ENCODE peak calls at places on chromosomes 5 and 9, in ten cellular contexts. T is fibroblast of lung; R is mammary epithelial cell; Z is right atrium auricular region; S is astrocyte; I is CD4-positive, alpha-beta memory T cell; D is pancreas; F is stomach; K is small intestine; U is adrenal gland. G is an unnamed sample. For H3K4me1, the result is how much of the 10 kb centered on the place peaks cover.

GRCh38 chr5:116291271-116291670 is 206.4 kb downstream of the COMMD10 start:
- DNase-seq in T (peak), R (no peak), Z (no peak), S (peak), I (no peak), D (no peak), F (no peak), K (no peak), U (no peak), G (no peak)

GRCh38 chr5:106759581-106759980 is 911.2 kb downstream of the EFNA5 start:
- DNase-seq in T (peak), R (no peak), Z (no peak), S (peak), I (no peak), D (no peak), F (peak), K (peak), U (no peak), G (no peak)

GRCh38 chr5:102762095-102762534 is 7.0 kb downstream of the PAM start:
- DNase-seq in T (peak), R (peak), Z (no peak), S (peak), I (no peak), D (no peak), F (no peak), K (peak), U (no peak), G (peak)

GRCh38 chr5:150560401-150561191 is 52.7 kb downstream of the NDST1 start:
- DNase-seq in T (peak), R (peak), Z (peak), S (peak), I (peak), D (peak), F (peak), K (peak), U (peak), G (peak)

GRCh38 chr5:18772475-18772874 is 1138.2 kb downstream of the TAF11L14 start:
- DNase-seq in T (peak), R (peak), Z (no peak), S (peak), I (no peak), D (no peak), F (no peak), K (peak), U (peak), G (no peak)

GRCh38 chr5:91133183-91133582 is 249.9 kb downstream of the ARRDC3 start:
- DNase-seq in T (no peak), R (no peak), Z (no peak), S (no peak), I (no peak), D (no peak), F (no peak), K (peak), U (no peak), G (no peak)

GRCh38 chr5:1507961-1508678 is 15.6 kb downstream of the LPCAT1 start:
- DNase-seq in T (no peak), R (no peak), Z (no peak), S (no peak), I (no peak), D (peak), F (no peak), K (no peak), U (no peak), G (no peak)

GRCh38 chr5:41410307-41410706 is 100.1 kb downstream of the PLCXD3 start:
- DNase-seq in T (no peak), R (no peak), Z (no peak), S (no peak), I (no peak), D (no peak), F (no peak), K (peak), U (no peak), G (no peak)

GRCh38 chr5:53201746-53202145 is 92.2 kb upstream of the MOCS2 start:
- DNase-seq in T (no peak), R (no peak), Z (no peak), S (no peak), I (no peak), D (no peak), F (no peak), K (no peak), U (no peak), G (no peak)

GRCh38 chr5:16726538-16726946 is 109.7 kb upstream of the RETREG1 start:
- DNase-seq in T (peak), R (peak), Z (no peak), S (peak), I (peak), D (no peak), F (no peak), K (no peak), U (no peak), G (no peak)

GRCh38 chr5:55338810-55339243 is 31.0 kb downstream of the MTREX start:
- DNase-seq in T (peak), R (no peak), Z (no peak), S (no peak), I (no peak), D (no peak), F (no peak), K (no peak), U (no peak), G (no peak)

GRCh38 chr9:127912882-127913281 is 4.0 kb downstream of the ST6GALNAC4 start:
- DNase-seq in T (no peak), R (no peak), Z (no peak), S (no peak), I (no peak), D (no peak), F (peak), K (peak), U (peak), G (no peak)
- H3K4me1 ChIP-seq in T (under half), R (under half), Z (under half), S (under half), I (under half), D (under half), F (half or more), K (under half), U (under half), G (under half)

GRCh38 chr5:170336065-170336464 is 38.5 kb upstream of the LCP2 start:
- DNase-seq in T (no peak), R (no peak), Z (no peak), S (no peak), I (no peak), D (no peak), F (no peak), K (peak), U (no peak), G (no peak)

GRCh38 chr5:170330568-170331054 is 33.0 kb upstream of the LCP2 start:
- DNase-seq in T (no peak), R (no peak), Z (no peak), S (no peak), I (no peak), D (no peak), F (no peak), K (no peak), U (no peak), G (no peak)

GRCh38 chr5:170337055-170337454 is 39.5 kb upstream of the LCP2 start:
- DNase-seq in T (no peak), R (no peak), Z (no peak), S (no peak), I (no peak), D (no peak), F (no peak), K (no peak), U (no peak), G (no peak)

GRCh38 chr5:170332058-170332457 is 34.5 kb upstream of the LCP2 start:
- DNase-seq in T (no peak), R (no peak), Z (no peak), S (no peak), I (no peak), D (no peak), F (no peak), K (no peak), U (no peak), G (no peak)

DNA sequence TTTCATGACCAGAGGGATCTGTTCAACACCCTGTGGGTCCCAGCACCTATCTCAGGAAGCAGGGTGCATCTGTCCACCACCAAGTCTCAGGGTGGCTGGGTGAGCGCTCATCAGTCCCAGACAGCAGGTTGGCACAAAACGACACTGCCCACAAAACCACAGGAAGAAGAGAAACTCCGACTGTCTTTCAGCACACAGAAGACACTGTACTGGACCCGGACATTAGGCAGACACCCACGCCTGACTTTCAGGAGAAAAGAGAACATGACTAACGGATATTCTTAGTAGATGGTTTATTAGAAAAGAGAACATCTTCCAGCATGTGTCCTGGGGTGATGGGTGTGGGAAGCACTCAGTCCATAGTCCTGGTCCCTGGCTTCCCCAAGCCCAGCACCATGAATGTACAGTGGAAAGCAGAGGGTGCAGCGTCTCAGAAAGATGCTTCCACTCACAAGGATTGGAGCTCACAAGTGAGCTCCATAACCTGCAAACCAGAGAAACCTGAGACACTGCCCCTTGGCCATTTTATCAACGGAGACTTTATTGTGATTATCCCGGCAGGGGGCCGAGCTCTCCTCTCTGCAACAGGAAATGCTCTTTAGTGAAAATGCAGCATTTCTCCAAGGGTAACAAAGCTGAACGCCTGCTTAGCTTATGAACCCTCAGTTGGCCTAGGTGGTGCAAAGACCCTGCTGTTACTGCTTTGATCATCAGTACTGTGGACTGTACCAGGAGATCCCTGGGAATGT is 35.8 kb upstream of the LCP2 start:
- DNase-seq in T (no peak), R (peak), Z (no peak), S (no peak), I (peak), D (no peak), F (peak), K (peak), U (peak), G (no peak)
- H3K4me3 ChIP-seq in T (no peak), R (no peak), Z (no peak), S (no peak), I (no peak), D (no peak), F (no peak), K (no peak), U (no peak), G (no peak)

GRCh38 chr5:158485604-158486081 is 614.1 kb downstream of the EBF1 start:
- DNase-seq in T (no peak), R (no peak), Z (peak), S (no peak), I (no peak), D (no peak), F (no peak), K (no peak), U (no peak), G (no peak)
- H3K4me1 ChIP-seq in T (under half), R (under half), Z (under half), S (under half), I (under half), D (under half), F (under half), K (under half), U (under half), G (under half)

DNA sequence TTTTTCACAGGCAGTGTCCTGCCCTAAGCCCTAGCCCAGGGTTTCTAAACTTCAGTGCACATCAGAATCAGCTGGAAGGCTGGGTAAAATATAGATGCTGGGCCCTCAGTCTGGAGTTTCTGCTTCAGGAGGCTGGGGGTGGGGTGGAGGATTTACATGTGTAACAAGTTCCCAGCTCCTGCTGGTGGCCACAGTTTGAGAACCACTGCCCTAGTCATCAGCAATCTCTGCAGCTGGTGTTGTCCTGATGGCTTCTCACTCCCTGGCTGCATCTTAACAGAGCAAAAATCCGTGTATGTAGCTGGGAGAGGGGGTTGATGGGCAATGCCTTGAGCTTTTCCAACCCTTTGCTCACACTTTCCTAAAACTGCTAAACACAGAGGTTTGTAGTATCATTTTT is 186.0 kb upstream of the KLF9 start:
- DNase-seq in T (peak), R (no peak), Z (peak), S (peak), I (no peak), D (no peak), F (no peak), K (no peak), U (peak), G (peak)
- H3K4me3 ChIP-seq in T (no peak), R (no peak), Z (peak), S (peak), I (no peak), D (no peak), F (no peak), K (no peak), U (no peak), G (peak)

GRCh38 chr5:35066260-35066795 is 18.6 kb upstream of the AGXT2 start:
- DNase-seq in T (no peak), R (no peak), Z (no peak), S (no peak), I (no peak), D (no peak), F (no peak), K (no peak), U (no peak), G (no peak)
- H3K4me1 ChIP-seq in T (under half), R (under half), Z (under half), S (under half), I (under half), D (under half), F (under half), K (under half), U (under half), G (under half)

GRCh38 chr9:93132946-93133640 is 958 bp downstream of the NINJ1 start:
- DNase-seq in T (no peak), R (peak), Z (no peak), S (no peak), I (no peak), D (peak), F (no peak), K (no peak), U (peak), G (peak)

GRCh38 chr9:93133641-93134017 is 422 bp downstream of the NINJ1 start:
- DNase-seq in T (peak), R (peak), Z (peak), S (peak), I (peak), D (peak), F (peak), K (peak), U (peak), G (peak)

GRCh38 chr9:93130861-93131481 is 3.1 kb downstream of the NINJ1 start:
- DNase-seq in T (no peak), R (no peak), Z (no peak), S (no peak), I (no peak), D (peak), F (no peak), K (no peak), U (peak), G (no peak)

GRCh38 chr9:93131599-93132286 is 2.3 kb downstream of the NINJ1 start:
- DNase-seq in T (no peak), R (no peak), Z (no peak), S (no peak), I (no peak), D (no peak), F (no peak), K (no peak), U (no peak), G (no peak)

DNA sequence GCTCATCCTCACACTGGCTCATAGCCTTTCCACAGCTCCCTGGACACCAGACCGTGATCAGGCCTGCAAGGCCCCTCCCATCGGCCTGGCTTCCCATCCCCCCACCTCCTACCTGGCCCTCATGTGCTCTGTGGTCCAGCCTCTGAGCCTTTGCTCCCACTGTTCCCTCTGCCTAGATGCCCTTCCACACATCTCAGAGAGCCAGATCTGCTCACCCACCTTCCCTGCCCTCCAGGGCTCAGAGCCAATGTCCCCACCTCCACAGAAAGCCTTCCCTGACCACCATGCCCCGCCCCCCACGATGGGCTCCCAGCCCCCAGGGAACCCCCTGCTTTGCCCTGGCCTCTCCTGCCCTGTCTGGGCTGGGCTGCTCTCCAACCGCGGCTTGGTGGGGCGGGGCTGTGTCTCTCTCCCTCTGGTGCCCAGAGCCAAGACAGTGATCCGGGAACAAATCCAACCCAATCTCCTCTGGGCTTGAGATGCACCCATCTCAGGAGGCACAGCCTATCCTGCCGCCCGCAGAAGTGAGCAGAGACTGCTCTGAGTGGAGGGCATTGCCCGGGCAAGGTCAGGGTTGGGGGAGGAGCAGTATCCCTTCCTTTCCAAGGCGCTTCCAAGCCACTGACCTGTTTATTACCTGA is 1.6 kb downstream of the NINJ1 start:
- DNase-seq in T (peak), R (peak), Z (no peak), S (peak), I (no peak), D (peak), F (peak), K (peak), U (peak), G (no peak)
- H3K4me3 ChIP-seq in T (peak), R (peak), Z (peak), S (peak), I (no peak), D (peak), F (peak), K (peak), U (peak), G (peak)

GRCh38 chr9:136563646-136564321 is 17.9 kb upstream of the NOTCH1 start:
- DNase-seq in T (no peak), R (no peak), Z (no peak), S (no peak), I (no peak), D (no peak), F (no peak), K (no peak), U (no peak), G (no peak)

GRCh38 chr9:136564379-136564988 is 18.6 kb upstream of the NOTCH1 start:
- DNase-seq in T (peak), R (peak), Z (peak), S (peak), I (no peak), D (no peak), F (peak), K (peak), U (peak), G (no peak)

GRCh38 chr9:136565722-136566552 is 20.1 kb upstream of the NOTCH1 start:
- DNase-seq in T (no peak), R (no peak), Z (no peak), S (no peak), I (no peak), D (no peak), F (no peak), K (no peak), U (no peak), G (no peak)

GRCh38 chr9:136566553-136566895 is 20.7 kb upstream of the NOTCH1 start:
- DNase-seq in T (no peak), R (no peak), Z (no peak), S (no peak), I (no peak), D (no peak), F (no peak), K (no peak), U (no peak), G (no peak)

DNA sequence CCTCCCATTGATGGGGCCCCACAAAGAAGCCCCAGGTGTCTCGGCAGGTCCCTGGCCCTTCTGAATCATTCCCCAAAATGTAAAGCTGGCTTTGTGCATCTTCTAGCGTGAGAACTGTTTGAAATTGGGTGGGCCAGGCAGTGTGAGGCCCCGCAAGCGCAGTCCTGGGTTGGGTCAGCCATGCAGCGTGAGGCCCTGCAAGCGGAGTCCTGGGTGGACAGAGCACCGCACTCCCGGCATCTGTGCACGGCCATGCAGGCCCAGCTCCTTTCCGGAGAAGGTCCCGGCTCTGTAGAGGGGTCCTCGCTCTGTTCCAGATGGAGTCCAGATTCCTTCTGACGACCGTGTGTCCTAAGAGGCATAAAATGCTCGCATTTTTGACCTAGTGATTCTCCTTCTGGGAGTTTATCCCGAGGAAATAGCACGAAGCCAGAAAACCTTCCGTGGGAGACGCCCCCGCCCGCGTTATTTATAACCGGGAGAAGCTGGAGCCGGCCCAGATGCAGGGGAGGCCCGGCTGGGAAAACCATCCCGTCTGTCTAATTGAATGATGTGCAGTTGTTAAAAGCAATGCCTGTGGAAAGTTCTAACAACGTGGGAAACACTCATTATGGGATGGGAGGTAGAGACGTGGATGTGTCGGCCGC is 19.4 kb upstream of the NOTCH1 start:
- DNase-seq in T (peak), R (no peak), Z (no peak), S (peak), I (no peak), D (no peak), F (no peak), K (no peak), U (peak), G (no peak)
- H3K4me1 ChIP-seq in T (under half), R (under half), Z (half or more), S (under half), I (under half), D (under half), F (half or more), K (under half), U (under half), G (half or more)

G was measured in SJSA1.